ENCODE peak calls at places on chromosomes 7 and 10, in eight cellular contexts. One of them, this sample, is unnamed.

GRCh38 chr7:138116156-138116555 is 39.9 kb downstream of the AKR1D1 start:
- DNase-seq in endothelial cell: no peak
- DNase-seq in sigmoid colon: no peak
- DNase-seq in spleen: no peak
- DNase-seq in fibroblast of the aortic adventitia: peak; percentile 46
- DNase-seq in astrocyte of the spinal cord: peak; percentile 68
- DNase-seq in MM.1S: no peak
- DNase-seq in mammary epithelial cell: peak; percentile 69
- DNase-seq in this sample: no peak

GRCh38 chr7:46131916-46132795 is 211.1 kb upstream of the IGFBP3 start:
- DNase-seq in endothelial cell: no peak
- DNase-seq in sigmoid colon: no peak
- DNase-seq in spleen: peak; percentile 44
- DNase-seq in fibroblast of the aortic adventitia: no peak
- DNase-seq in astrocyte of the spinal cord: peak; percentile 13
- DNase-seq in MM.1S: no peak
- DNase-seq in mammary epithelial cell: peak; percentile 57
- DNase-seq in this sample: no peak

GRCh38 chr7:76206633-76207032 is 4.9 kb downstream of the SRRM3 start:
- DNase-seq in endothelial cell: no peak
- DNase-seq in sigmoid colon: no peak
- DNase-seq in spleen: no peak
- DNase-seq in fibroblast of the aortic adventitia: no peak
- DNase-seq in astrocyte of the spinal cord: no peak
- DNase-seq in MM.1S: no peak
- DNase-seq in mammary epithelial cell: no peak
- DNase-seq in this sample: no peak

GRCh38 chr10:5622186-5622585 is 44.2 kb downstream of the ASB13 start:
- DNase-seq in endothelial cell: no peak
- DNase-seq in sigmoid colon: no peak
- DNase-seq in spleen: peak; percentile 35
- DNase-seq in fibroblast of the aortic adventitia: no peak
- DNase-seq in astrocyte of the spinal cord: no peak
- DNase-seq in MM.1S: no peak
- DNase-seq in mammary epithelial cell: no peak
- DNase-seq in this sample: no peak

GRCh38 chr10:59266321-59266720 is 89.9 kb downstream of the PHYHIPL start:
- DNase-seq in endothelial cell: peak; percentile 22
- DNase-seq in sigmoid colon: no peak
- DNase-seq in spleen: no peak
- DNase-seq in fibroblast of the aortic adventitia: no peak
- DNase-seq in astrocyte of the spinal cord: no peak
- DNase-seq in MM.1S: no peak
- DNase-seq in mammary epithelial cell: no peak
- DNase-seq in this sample: no peak

GRCh38 chr7:96118449-96119001 is 203.4 kb downstream of the SLC25A13 start:
- DNase-seq in endothelial cell: no peak
- DNase-seq in sigmoid colon: no peak
- DNase-seq in spleen: no peak
- DNase-seq in fibroblast of the aortic adventitia: no peak
- DNase-seq in astrocyte of the spinal cord: peak; percentile 53
- DNase-seq in MM.1S: no peak
- DNase-seq in mammary epithelial cell: no peak
- DNase-seq in this sample: no peak

GRCh38 chr10:108005627-108006026 is 841.1 kb upstream of the SORCS1 start:
- DNase-seq in endothelial cell: no peak
- DNase-seq in sigmoid colon: no peak
- DNase-seq in spleen: no peak
- DNase-seq in fibroblast of the aortic adventitia: no peak
- DNase-seq in astrocyte of the spinal cord: no peak
- DNase-seq in MM.1S: peak; percentile 34
- DNase-seq in mammary epithelial cell: peak; percentile 43
- DNase-seq in this sample: no peak

GRCh38 chr10:13872411-13872810 is 285.6 kb downstream of the PRPF18 start:
- DNase-seq in endothelial cell: no peak
- DNase-seq in sigmoid colon: no peak
- DNase-seq in spleen: no peak
- DNase-seq in fibroblast of the aortic adventitia: no peak
- DNase-seq in astrocyte of the spinal cord: no peak
- DNase-seq in MM.1S: no peak
- DNase-seq in mammary epithelial cell: no peak
- DNase-seq in this sample: no peak

GRCh38 chr7:127251048-127251451 is 1.7 kb downstream of the GRM8 start:
- DNase-seq in endothelial cell: peak; percentile 10
- DNase-seq in sigmoid colon: no peak
- DNase-seq in spleen: no peak
- DNase-seq in fibroblast of the aortic adventitia: no peak
- DNase-seq in astrocyte of the spinal cord: no peak
- DNase-seq in MM.1S: no peak
- DNase-seq in mammary epithelial cell: no peak
- DNase-seq in this sample: no peak

GRCh38 chr7:96589038-96589437 is 120.6 kb downstream of the SEM1 start:
- DNase-seq in endothelial cell: no peak
- DNase-seq in sigmoid colon: no peak
- DNase-seq in spleen: peak; percentile 59
- DNase-seq in fibroblast of the aortic adventitia: no peak
- DNase-seq in astrocyte of the spinal cord: no peak
- DNase-seq in MM.1S: no peak
- DNase-seq in mammary epithelial cell: no peak
- DNase-seq in this sample: no peak

GRCh38 chr7:45157653-45158401 is at the start of gene RAMP3:
- DNase-seq in endothelial cell: no peak
- DNase-seq in sigmoid colon: peak; percentile 55
- DNase-seq in spleen: peak; percentile 75
- DNase-seq in fibroblast of the aortic adventitia: no peak
- DNase-seq in astrocyte of the spinal cord: no peak
- DNase-seq in MM.1S: no peak
- DNase-seq in mammary epithelial cell: no peak
- DNase-seq in this sample: no peak

GRCh38 chr7:17304926-17305325 is 6.5 kb downstream of the AHR start:
- DNase-seq in endothelial cell: no peak
- DNase-seq in sigmoid colon: no peak
- DNase-seq in spleen: no peak
- DNase-seq in fibroblast of the aortic adventitia: peak; percentile 83
- DNase-seq in astrocyte of the spinal cord: peak; percentile 94
- DNase-seq in MM.1S: no peak
- DNase-seq in mammary epithelial cell: peak; percentile 91
- DNase-seq in this sample: no peak

GRCh38 chr7:105940111-105940510 is 23.0 kb upstream of the CDHR3 start:
- DNase-seq in endothelial cell: no peak
- DNase-seq in sigmoid colon: no peak
- DNase-seq in spleen: no peak
- DNase-seq in fibroblast of the aortic adventitia: no peak
- DNase-seq in astrocyte of the spinal cord: no peak
- DNase-seq in MM.1S: no peak
- DNase-seq in mammary epithelial cell: no peak
- DNase-seq in this sample: no peak

GRCh38 chr7:113629244-113629643 is 289.6 kb downstream of the PPP1R3A start:
- DNase-seq in endothelial cell: no peak
- DNase-seq in sigmoid colon: no peak
- DNase-seq in spleen: no peak
- DNase-seq in fibroblast of the aortic adventitia: peak; percentile 2
- DNase-seq in astrocyte of the spinal cord: no peak
- DNase-seq in MM.1S: no peak
- DNase-seq in mammary epithelial cell: peak; percentile 79
- DNase-seq in this sample: no peak

DNA sequence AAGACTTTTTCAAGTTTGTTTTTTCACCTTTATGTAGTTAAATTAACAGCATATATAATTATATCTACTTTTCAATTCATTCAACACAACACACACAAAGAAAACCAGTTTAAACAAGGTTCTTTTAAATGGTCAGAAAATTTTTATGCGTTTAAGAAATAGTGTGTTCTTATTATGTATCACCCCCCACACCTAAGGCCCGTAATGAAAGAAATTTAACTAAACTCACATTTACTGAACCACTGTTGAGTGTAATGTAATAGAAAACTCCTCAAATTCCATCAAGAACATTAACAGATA is 19.0 kb upstream of the ITGB8 start:
- DNase-seq in endothelial cell: no peak
- DNase-seq in sigmoid colon: no peak
- DNase-seq in spleen: no peak
- DNase-seq in fibroblast of the aortic adventitia: no peak
- DNase-seq in astrocyte of the spinal cord: no peak
- DNase-seq in MM.1S: no peak
- DNase-seq in mammary epithelial cell: no peak
- DNase-seq in this sample: no peak
- TF ChIP-seq CTCF in endothelial cell: peak; percentile 1
- TF ChIP-seq CTCF in sigmoid colon: no peak
- TF ChIP-seq CTCF in spleen: no peak
- TF ChIP-seq CTCF in fibroblast of the aortic adventitia: no peak
- TF ChIP-seq CTCF in astrocyte of the spinal cord: no peak
- TF ChIP-seq CTCF in MM.1S: no peak
- TF ChIP-seq CTCF in mammary epithelial cell: no peak
- TF ChIP-seq CTCF in this sample: no peak

DNA sequence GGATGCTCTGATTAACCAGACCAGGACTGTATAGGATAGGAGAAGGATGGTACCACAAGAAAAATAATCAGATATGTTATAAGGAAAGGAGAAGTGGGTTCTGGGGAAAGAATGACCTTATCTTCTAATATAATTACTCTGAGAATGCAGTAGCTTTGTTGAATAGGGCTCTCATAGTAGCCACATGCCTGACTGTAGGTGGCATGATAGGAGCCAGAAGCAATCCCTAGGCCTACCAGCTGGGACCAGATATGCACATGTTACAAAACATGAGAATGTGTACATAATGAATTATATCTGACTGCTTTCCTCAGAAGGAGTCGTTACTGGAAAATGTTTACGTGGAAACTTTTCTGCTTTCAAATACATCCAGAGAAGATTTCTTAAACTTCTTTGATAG is 53.2 kb upstream of the FAM3C start:
- DNase-seq in endothelial cell: no peak
- DNase-seq in sigmoid colon: no peak
- DNase-seq in spleen: no peak
- DNase-seq in fibroblast of the aortic adventitia: peak; percentile 47
- DNase-seq in astrocyte of the spinal cord: no peak
- DNase-seq in MM.1S: no peak
- DNase-seq in mammary epithelial cell: no peak
- DNase-seq in this sample: no peak
- TF ChIP-seq CTCF in endothelial cell: no peak
- TF ChIP-seq CTCF in sigmoid colon: no peak
- TF ChIP-seq CTCF in spleen: no peak
- TF ChIP-seq CTCF in fibroblast of the aortic adventitia: peak; percentile 19
- TF ChIP-seq CTCF in astrocyte of the spinal cord: no peak
- TF ChIP-seq CTCF in MM.1S: no peak
- TF ChIP-seq CTCF in mammary epithelial cell: no peak
- TF ChIP-seq CTCF in this sample: no peak

GRCh38 chr7:28408974-28409715 is 3.2 kb upstream of the CREB5 start:
- DNase-seq in endothelial cell: peak; percentile 88
- DNase-seq in sigmoid colon: peak; percentile 99
- DNase-seq in spleen: peak; percentile 84
- DNase-seq in fibroblast of the aortic adventitia: peak; percentile 95
- DNase-seq in astrocyte of the spinal cord: peak; percentile 96
- DNase-seq in MM.1S: peak; percentile 81
- DNase-seq in mammary epithelial cell: peak; percentile 94
- DNase-seq in this sample: peak; percentile 94

GRCh38 chr7:28408105-28408973 is 4.0 kb upstream of the CREB5 start:
- DNase-seq in endothelial cell: peak; percentile 23
- DNase-seq in sigmoid colon: peak; percentile 90
- DNase-seq in spleen: no peak
- DNase-seq in fibroblast of the aortic adventitia: no peak
- DNase-seq in astrocyte of the spinal cord: no peak
- DNase-seq in MM.1S: no peak
- DNase-seq in mammary epithelial cell: no peak
- DNase-seq in this sample: no peak

GRCh38 chr7:28410628-28411578 is 1.4 kb upstream of the CREB5 start:
- DNase-seq in endothelial cell: no peak
- DNase-seq in sigmoid colon: peak; percentile 85
- DNase-seq in spleen: no peak
- DNase-seq in fibroblast of the aortic adventitia: peak; percentile 56
- DNase-seq in astrocyte of the spinal cord: peak; percentile 67
- DNase-seq in MM.1S: no peak
- DNase-seq in mammary epithelial cell: peak; percentile 33
- DNase-seq in this sample: no peak

GRCh38 chr7:28411876-28412662 is at the start of gene CREB5:
- DNase-seq in endothelial cell: no peak
- DNase-seq in sigmoid colon: no peak
- DNase-seq in spleen: no peak
- DNase-seq in fibroblast of the aortic adventitia: no peak
- DNase-seq in astrocyte of the spinal cord: peak; percentile 36
- DNase-seq in MM.1S: no peak
- DNase-seq in mammary epithelial cell: no peak
- DNase-seq in this sample: no peak

DNA sequence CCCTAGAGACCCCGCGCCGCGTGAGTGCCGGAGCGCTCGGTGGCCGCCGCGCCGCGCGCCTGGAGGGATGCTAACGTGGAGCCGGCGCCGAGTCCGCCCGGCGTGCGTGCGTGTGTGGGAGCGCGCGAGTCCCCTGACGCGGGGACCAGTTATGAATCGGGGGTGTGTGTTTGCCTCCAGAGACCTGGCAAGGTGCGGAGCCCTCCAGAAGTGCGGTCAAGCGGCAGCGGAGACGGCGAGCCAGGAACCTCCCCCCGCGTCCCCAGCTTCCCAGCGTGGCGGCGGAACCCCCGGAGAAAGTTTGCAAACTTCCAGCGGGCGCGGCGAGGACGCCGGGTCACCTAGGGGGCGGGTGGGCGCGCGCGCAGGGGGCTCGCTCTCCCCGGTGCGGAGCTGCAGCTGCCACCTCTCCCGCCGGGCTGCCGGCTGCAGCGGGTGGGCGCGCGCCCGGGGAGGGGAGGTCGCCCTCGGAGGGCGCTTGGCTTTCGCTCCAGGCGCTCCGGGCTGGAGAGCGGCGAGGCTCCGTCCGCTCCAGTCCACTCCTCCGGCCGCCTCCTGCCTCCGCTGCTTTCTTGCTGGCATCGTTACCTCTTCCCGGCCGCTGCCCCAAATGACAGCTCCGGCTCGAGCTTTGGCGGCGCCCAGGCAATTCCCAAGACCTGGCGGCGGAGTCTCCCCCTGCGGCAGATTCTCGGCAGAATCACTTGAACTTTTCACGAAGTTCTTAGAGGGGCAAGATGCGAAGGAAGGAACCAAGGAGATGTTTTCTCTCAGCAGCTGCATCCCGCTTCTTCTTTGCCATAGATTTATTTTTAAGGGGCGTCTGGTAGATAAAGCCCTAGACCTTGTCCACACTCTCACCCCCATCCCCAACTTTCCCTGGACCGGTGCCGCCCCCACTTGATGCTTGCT is 2.3 kb upstream of the CREB5 start:
- DNase-seq in endothelial cell: peak; percentile 49
- DNase-seq in sigmoid colon: peak; percentile 84
- DNase-seq in spleen: peak; percentile 76
- DNase-seq in fibroblast of the aortic adventitia: peak; percentile 41
- DNase-seq in astrocyte of the spinal cord: peak; percentile 40
- DNase-seq in MM.1S: no peak
- DNase-seq in mammary epithelial cell: peak; percentile 42
- DNase-seq in this sample: no peak
- TF ChIP-seq CTCF in endothelial cell: no peak
- TF ChIP-seq CTCF in sigmoid colon: no peak
- TF ChIP-seq CTCF in spleen: no peak
- TF ChIP-seq CTCF in fibroblast of the aortic adventitia: no peak
- TF ChIP-seq CTCF in astrocyte of the spinal cord: no peak
- TF ChIP-seq CTCF in MM.1S: no peak
- TF ChIP-seq CTCF in mammary epithelial cell: no peak
- TF ChIP-seq CTCF in this sample: no peak

DNA sequence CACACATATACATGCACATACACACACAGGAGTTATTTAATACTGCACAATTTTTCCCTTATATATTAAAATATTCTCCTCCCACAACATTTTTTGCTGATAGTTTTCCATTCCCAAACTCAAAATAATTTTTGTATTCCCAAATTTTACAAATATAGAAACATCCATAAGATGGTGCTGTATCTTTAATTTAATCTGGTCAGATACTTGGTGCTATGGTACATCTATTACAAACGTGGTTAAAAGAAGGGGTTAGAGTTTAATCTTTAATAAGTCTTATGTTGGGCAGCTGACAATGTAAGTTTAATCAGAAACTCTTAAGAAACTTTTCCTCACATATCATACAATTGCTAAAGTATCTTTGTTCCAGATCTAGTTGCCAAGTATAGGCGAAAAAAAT is 10.2 kb upstream of the CADPS2 start:
- DNase-seq in endothelial cell: no peak
- DNase-seq in sigmoid colon: no peak
- DNase-seq in spleen: no peak
- DNase-seq in fibroblast of the aortic adventitia: peak; percentile 8
- DNase-seq in astrocyte of the spinal cord: peak; percentile 7
- DNase-seq in MM.1S: no peak
- DNase-seq in mammary epithelial cell: no peak
- DNase-seq in this sample: no peak
- TF ChIP-seq CTCF in endothelial cell: no peak
- TF ChIP-seq CTCF in sigmoid colon: no peak
- TF ChIP-seq CTCF in spleen: no peak
- TF ChIP-seq CTCF in fibroblast of the aortic adventitia: no peak
- TF ChIP-seq CTCF in astrocyte of the spinal cord: peak; percentile 2
- TF ChIP-seq CTCF in MM.1S: no peak
- TF ChIP-seq CTCF in mammary epithelial cell: no peak
- TF ChIP-seq CTCF in this sample: no peak

This sample was measured in osteocyte.